ENCODE peak calls at places on chromosomes 12 and 14, in ten cellular contexts. One of them, this sample, is unnamed.
A peak's percentile ranks its signal among the peaks of the same experiment; 100 is the strongest.

GRCh38 chr12:3182426-3182825 is 105.2 kb downstream of the TSPAN9 start:
- DNase-seq in HCT116: no peak
- DNase-seq in pancreas: no peak
- DNase-seq in cardiac muscle cell: no peak
- DNase-seq in tibial nerve: no peak
- DNase-seq in PC-3: no peak
- DNase-seq in GM12878: no peak
- DNase-seq in foreskin fibroblast: no peak
- DNase-seq in OCI-LY7: no peak
- DNase-seq in thoracic aorta: no peak
- DNase-seq in this sample: no peak

GRCh38 chr12:49741882-49742620 is 694 bp downstream of the TMBIM6 start:
- DNase-seq in HCT116: peak; percentile 59
- DNase-seq in pancreas: peak; percentile 84
- DNase-seq in cardiac muscle cell: peak; percentile 86
- DNase-seq in tibial nerve: peak; percentile 65
- DNase-seq in PC-3: peak; percentile 79
- DNase-seq in GM12878: peak; percentile 49
- DNase-seq in foreskin fibroblast: peak; percentile 84
- DNase-seq in OCI-LY7: peak; percentile 84
- DNase-seq in thoracic aorta: peak; percentile 83
- DNase-seq in this sample: peak; percentile 74

GRCh38 chr12:102433304-102433703 is 47.1 kb downstream of the IGF1 start:
- DNase-seq in HCT116: no peak
- DNase-seq in pancreas: no peak
- DNase-seq in cardiac muscle cell: no peak
- DNase-seq in tibial nerve: no peak
- DNase-seq in PC-3: no peak
- DNase-seq in GM12878: no peak
- DNase-seq in foreskin fibroblast: no peak
- DNase-seq in OCI-LY7: no peak
- DNase-seq in thoracic aorta: no peak
- DNase-seq in this sample: no peak

GRCh38 chr14:42548349-42548748 is 941.7 kb downstream of the LRFN5 start:
- DNase-seq in HCT116: no peak
- DNase-seq in pancreas: no peak
- DNase-seq in cardiac muscle cell: no peak
- DNase-seq in tibial nerve: no peak
- DNase-seq in PC-3: no peak
- DNase-seq in GM12878: no peak
- DNase-seq in foreskin fibroblast: no peak
- DNase-seq in OCI-LY7: no peak
- DNase-seq in thoracic aorta: no peak
- DNase-seq in this sample: no peak

GRCh38 chr12:104285740-104286537 is 17.6 kb upstream of the EID3 start:
- DNase-seq in HCT116: peak; percentile 42
- DNase-seq in pancreas: no peak
- DNase-seq in cardiac muscle cell: peak; percentile 22
- DNase-seq in tibial nerve: no peak
- DNase-seq in PC-3: peak; percentile 94
- DNase-seq in GM12878: no peak
- DNase-seq in foreskin fibroblast: no peak
- DNase-seq in OCI-LY7: peak; percentile 65
- DNase-seq in thoracic aorta: no peak
- DNase-seq in this sample: no peak

GRCh38 chr12:11719678-11720099 is 70.2 kb downstream of the ETV6 start:
- DNase-seq in HCT116: no peak
- DNase-seq in pancreas: peak; percentile 61
- DNase-seq in cardiac muscle cell: peak; percentile 92
- DNase-seq in tibial nerve: no peak
- DNase-seq in PC-3: peak; percentile 71
- DNase-seq in GM12878: no peak
- DNase-seq in foreskin fibroblast: peak; percentile 96
- DNase-seq in OCI-LY7: no peak
- DNase-seq in thoracic aorta: peak; percentile 60
- DNase-seq in this sample: no peak

GRCh38 chr14:105445290-105445689 is 25.7 kb downstream of the MTA1 start:
- DNase-seq in HCT116: no peak
- DNase-seq in pancreas: no peak
- DNase-seq in cardiac muscle cell: no peak
- DNase-seq in tibial nerve: no peak
- DNase-seq in PC-3: no peak
- DNase-seq in GM12878: no peak
- DNase-seq in foreskin fibroblast: no peak
- DNase-seq in OCI-LY7: no peak
- DNase-seq in thoracic aorta: no peak
- DNase-seq in this sample: no peak

GRCh38 chr12:96211989-96212388 is 17.8 kb downstream of the ELK3 start:
- DNase-seq in HCT116: no peak
- DNase-seq in pancreas: no peak
- DNase-seq in cardiac muscle cell: no peak
- DNase-seq in tibial nerve: no peak
- DNase-seq in PC-3: no peak
- DNase-seq in GM12878: no peak
- DNase-seq in foreskin fibroblast: no peak
- DNase-seq in OCI-LY7: no peak
- DNase-seq in thoracic aorta: no peak
- DNase-seq in this sample: no peak

GRCh38 chr12:93563807-93564538 is 8.5 kb upstream of the SOCS2 start:
- DNase-seq in HCT116: peak; percentile 59
- DNase-seq in pancreas: peak; percentile 26
- DNase-seq in cardiac muscle cell: peak; percentile 47
- DNase-seq in tibial nerve: no peak
- DNase-seq in PC-3: peak; percentile 97
- DNase-seq in GM12878: no peak
- DNase-seq in foreskin fibroblast: no peak
- DNase-seq in OCI-LY7: peak; percentile 61
- DNase-seq in thoracic aorta: no peak
- DNase-seq in this sample: no peak

GRCh38 chr14:55938249-55938791 is 179.9 kb upstream of the PELI2 start:
- DNase-seq in HCT116: no peak
- DNase-seq in pancreas: no peak
- DNase-seq in cardiac muscle cell: peak; percentile 34
- DNase-seq in tibial nerve: no peak
- DNase-seq in PC-3: peak; percentile 56
- DNase-seq in GM12878: no peak
- DNase-seq in foreskin fibroblast: peak; percentile 61
- DNase-seq in OCI-LY7: no peak
- DNase-seq in thoracic aorta: no peak
- DNase-seq in this sample: no peak

GRCh38 chr12:89472508-89472907 is 52.1 kb downstream of the GALNT4 start:
- DNase-seq in HCT116: no peak
- DNase-seq in pancreas: no peak
- DNase-seq in cardiac muscle cell: no peak
- DNase-seq in tibial nerve: no peak
- DNase-seq in PC-3: peak; percentile 37
- DNase-seq in GM12878: no peak
- DNase-seq in foreskin fibroblast: peak; percentile 69
- DNase-seq in OCI-LY7: no peak
- DNase-seq in thoracic aorta: no peak
- DNase-seq in this sample: no peak

GRCh38 chr14:103097994-103098957 is 3.8 kb downstream of the EXOC3L4 start:
- DNase-seq in HCT116: no peak
- DNase-seq in pancreas: no peak
- DNase-seq in cardiac muscle cell: no peak
- DNase-seq in tibial nerve: no peak
- DNase-seq in PC-3: no peak
- DNase-seq in GM12878: no peak
- DNase-seq in foreskin fibroblast: no peak
- DNase-seq in OCI-LY7: no peak
- DNase-seq in thoracic aorta: no peak
- DNase-seq in this sample: no peak

GRCh38 chr12:129550353-129550752 is 353.5 kb downstream of the TMEM132D start:
- DNase-seq in HCT116: no peak
- DNase-seq in pancreas: peak; percentile 60
- DNase-seq in cardiac muscle cell: no peak
- DNase-seq in tibial nerve: no peak
- DNase-seq in PC-3: no peak
- DNase-seq in GM12878: no peak
- DNase-seq in foreskin fibroblast: no peak
- DNase-seq in OCI-LY7: no peak
- DNase-seq in thoracic aorta: no peak
- DNase-seq in this sample: no peak

GRCh38 chr12:128572311-128572810 is 251.4 kb downstream of the SLC15A4 start:
- DNase-seq in HCT116: no peak
- DNase-seq in pancreas: no peak
- DNase-seq in cardiac muscle cell: no peak
- DNase-seq in tibial nerve: no peak
- DNase-seq in PC-3: no peak
- DNase-seq in GM12878: no peak
- DNase-seq in foreskin fibroblast: no peak
- DNase-seq in OCI-LY7: no peak
- DNase-seq in thoracic aorta: no peak
- DNase-seq in this sample: no peak

DNA sequence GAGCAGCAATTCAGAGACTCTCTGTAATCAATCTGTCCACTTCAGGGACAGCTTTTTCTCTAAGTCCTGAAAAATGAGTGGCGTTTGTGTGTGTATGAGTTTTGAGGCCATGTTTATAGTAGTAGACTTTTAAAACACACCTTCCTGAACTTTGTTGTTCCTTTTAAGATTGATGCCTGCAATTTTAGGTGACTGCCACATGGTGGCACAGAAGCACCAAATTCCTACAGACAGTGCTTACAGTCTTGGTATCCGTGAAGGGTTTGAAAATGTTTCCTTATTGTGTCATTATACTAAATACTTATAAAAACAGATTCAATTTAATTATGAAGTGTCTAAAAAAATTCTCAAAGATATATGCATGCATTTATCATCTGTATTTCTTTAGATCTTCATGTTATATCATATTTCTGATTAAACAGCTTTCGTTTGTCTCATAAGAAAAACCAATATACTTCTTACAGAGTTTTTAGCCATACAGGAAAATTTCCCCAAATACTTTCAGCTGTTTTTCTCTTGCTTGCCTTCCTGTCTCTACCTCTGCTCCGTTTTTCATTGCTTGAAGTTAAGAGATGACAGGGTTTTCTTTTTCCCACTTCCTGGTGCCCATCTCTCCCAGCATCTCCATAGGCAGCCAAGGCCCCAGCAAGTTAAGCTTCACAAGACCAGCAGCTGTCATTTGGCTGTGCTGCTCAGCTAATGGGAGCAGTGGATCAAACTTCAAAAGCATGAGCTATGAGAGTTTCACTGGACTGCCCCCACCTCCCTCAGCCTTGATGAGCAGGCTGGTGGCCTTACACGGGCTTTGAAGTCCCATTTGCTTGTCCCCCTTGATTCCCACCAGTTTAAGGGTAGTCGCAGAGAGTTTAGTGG is 259.6 kb downstream of the AKAP6 start:
- DNase-seq in HCT116: peak; percentile 16
- DNase-seq in pancreas: no peak
- DNase-seq in cardiac muscle cell: peak; percentile 75
- DNase-seq in tibial nerve: no peak
- DNase-seq in PC-3: peak; percentile 77
- DNase-seq in GM12878: no peak
- DNase-seq in foreskin fibroblast: peak; percentile 46
- DNase-seq in OCI-LY7: peak; percentile 29
- DNase-seq in thoracic aorta: no peak
- DNase-seq in this sample: no peak
- TF ChIP-seq CTCF in HCT116: peak; percentile 71
- TF ChIP-seq CTCF in pancreas: peak; percentile 28
- TF ChIP-seq CTCF in cardiac muscle cell: peak; percentile 84
- TF ChIP-seq CTCF in tibial nerve: no peak
- TF ChIP-seq CTCF in PC-3: peak; percentile 97
- TF ChIP-seq CTCF in GM12878: peak; percentile 76
- TF ChIP-seq CTCF in foreskin fibroblast: peak; percentile 72
- TF ChIP-seq CTCF in OCI-LY7: peak; percentile 87
- TF ChIP-seq CTCF in thoracic aorta: peak; percentile 27
- TF ChIP-seq CTCF in this sample: no peak

DNA sequence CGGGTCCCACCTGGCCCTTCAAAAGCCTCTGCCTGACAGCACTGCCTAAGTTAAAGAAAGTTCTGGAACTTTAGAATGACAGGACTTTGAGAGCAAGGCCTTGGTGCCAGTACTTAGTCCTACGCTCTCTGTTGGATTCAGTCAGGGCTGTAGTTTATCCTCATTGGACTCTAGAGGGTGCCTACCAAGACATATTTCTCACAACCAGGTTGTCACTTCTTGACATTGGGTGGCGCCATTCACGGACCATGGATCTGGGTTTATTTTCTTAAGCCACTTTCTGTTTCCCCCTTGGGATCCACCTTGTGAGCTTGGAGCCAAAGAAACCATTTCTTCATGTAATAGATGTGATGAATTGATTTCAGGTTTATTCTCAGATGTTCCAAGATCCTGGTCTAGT is 787.0 kb upstream of the TBX3 start:
- DNase-seq in HCT116: no peak
- DNase-seq in pancreas: no peak
- DNase-seq in cardiac muscle cell: no peak
- DNase-seq in tibial nerve: no peak
- DNase-seq in PC-3: no peak
- DNase-seq in GM12878: no peak
- DNase-seq in foreskin fibroblast: no peak
- DNase-seq in OCI-LY7: no peak
- DNase-seq in thoracic aorta: no peak
- DNase-seq in this sample: no peak
- TF ChIP-seq CTCF in HCT116: peak; percentile 40
- TF ChIP-seq CTCF in pancreas: no peak
- TF ChIP-seq CTCF in cardiac muscle cell: no peak
- TF ChIP-seq CTCF in tibial nerve: no peak
- TF ChIP-seq CTCF in PC-3: no peak
- TF ChIP-seq CTCF in GM12878: no peak
- TF ChIP-seq CTCF in foreskin fibroblast: no peak
- TF ChIP-seq CTCF in OCI-LY7: no peak
- TF ChIP-seq CTCF in thoracic aorta: no peak
- TF ChIP-seq CTCF in this sample: no peak

GRCh38 chr12:54935235-54935951 is 49.2 kb downstream of the TESPA1 start:
- DNase-seq in HCT116: peak; percentile 77
- DNase-seq in pancreas: no peak
- DNase-seq in cardiac muscle cell: peak; percentile 81
- DNase-seq in tibial nerve: no peak
- DNase-seq in PC-3: peak; percentile 94
- DNase-seq in GM12878: peak; percentile 60
- DNase-seq in foreskin fibroblast: peak; percentile 80
- DNase-seq in OCI-LY7: peak; percentile 41
- DNase-seq in thoracic aorta: no peak
- DNase-seq in this sample: no peak
- TF ChIP-seq CTCF in HCT116: peak; percentile 13
- TF ChIP-seq CTCF in pancreas: no peak
- TF ChIP-seq CTCF in cardiac muscle cell: peak; percentile 23
- TF ChIP-seq CTCF in tibial nerve: no peak
- TF ChIP-seq CTCF in PC-3: peak; percentile 35
- TF ChIP-seq CTCF in GM12878: no peak
- TF ChIP-seq CTCF in foreskin fibroblast: no peak
- TF ChIP-seq CTCF in OCI-LY7: peak; percentile 27
- TF ChIP-seq CTCF in thoracic aorta: no peak
- TF ChIP-seq CTCF in this sample: no peak

DNA sequence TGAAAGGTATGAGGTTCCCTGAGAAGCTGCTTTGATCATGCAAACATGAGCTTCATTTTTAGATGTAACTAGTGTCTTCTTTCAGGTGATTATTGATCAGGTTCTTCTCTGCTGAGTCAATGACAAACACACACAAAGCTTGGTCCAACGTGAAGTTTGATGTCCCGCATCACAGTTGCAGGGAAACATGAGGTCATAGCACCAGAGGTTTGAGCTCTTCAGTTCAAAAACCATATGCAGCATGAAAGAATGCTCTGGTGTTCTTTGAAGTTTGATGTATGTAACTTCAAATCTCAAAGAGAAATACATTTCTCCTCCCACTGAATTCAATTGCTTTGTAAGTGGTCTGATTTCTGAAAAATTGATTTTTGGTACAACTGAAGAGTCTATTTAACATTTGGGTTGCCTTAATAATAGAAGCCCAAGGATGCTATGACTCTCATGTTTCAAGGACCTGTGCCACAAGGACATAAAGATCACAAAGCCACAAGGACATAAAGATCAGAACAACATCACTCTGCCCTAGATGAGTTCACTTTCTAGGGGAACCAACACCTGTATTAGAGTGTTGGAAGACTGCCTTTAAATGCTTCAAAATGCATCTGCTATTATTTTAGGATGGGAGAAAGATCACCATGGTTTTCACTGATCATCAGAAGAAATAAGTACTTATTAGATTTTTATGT is 31.1 kb upstream of the AMIGO2 start:
- DNase-seq in HCT116: no peak
- DNase-seq in pancreas: no peak
- DNase-seq in cardiac muscle cell: no peak
- DNase-seq in tibial nerve: no peak
- DNase-seq in PC-3: no peak
- DNase-seq in GM12878: no peak
- DNase-seq in foreskin fibroblast: no peak
- DNase-seq in OCI-LY7: no peak
- DNase-seq in thoracic aorta: no peak
- DNase-seq in this sample: no peak
- TF ChIP-seq CTCF in HCT116: no peak
- TF ChIP-seq CTCF in pancreas: no peak
- TF ChIP-seq CTCF in cardiac muscle cell: no peak
- TF ChIP-seq CTCF in tibial nerve: no peak
- TF ChIP-seq CTCF in PC-3: no peak
- TF ChIP-seq CTCF in GM12878: no peak
- TF ChIP-seq CTCF in foreskin fibroblast: no peak
- TF ChIP-seq CTCF in OCI-LY7: no peak
- TF ChIP-seq CTCF in thoracic aorta: no peak
- TF ChIP-seq CTCF in this sample: no peak

This sample was measured in activated B cell treated with CpG ODN at 0.5 μM for 24 hours.